ENCODE peak calls at places on chromosomes 16 and 17, in four cellular contexts. One of them, this sample, is unnamed.
A peak's percentile ranks its signal among the peaks of the same experiment; 100 is the strongest.

GRCh38 chr16:14344292-14344691 is 273.2 kb downstream of the MRTFB start:
- DNase-seq in GM19239: no peak
- DNase-seq in NCI-H1417: no peak
- DNase-seq in non-pigmented ciliary epithelial cell: no peak
- DNase-seq in this sample: no peak

GRCh38 chr16:82999711-83000110 is 372.9 kb downstream of the CDH13 start:
- DNase-seq in GM19239: no peak
- DNase-seq in NCI-H1417: no peak
- DNase-seq in non-pigmented ciliary epithelial cell: no peak
- DNase-seq in this sample: no peak

GRCh38 chr17:11747441-11747840 is 149.2 kb downstream of the DNAH9 start:
- DNase-seq in GM19239: no peak
- DNase-seq in NCI-H1417: no peak
- DNase-seq in non-pigmented ciliary epithelial cell: no peak
- DNase-seq in this sample: no peak

GRCh38 chr16:4245400-4245799 is 3.5 kb upstream of the SRL start:
- DNase-seq in GM19239: no peak
- DNase-seq in NCI-H1417: no peak
- DNase-seq in non-pigmented ciliary epithelial cell: no peak
- DNase-seq in this sample: no peak

GRCh38 chr17:42639484-42640474 is 19.3 kb upstream of the TUBG2 start:
- DNase-seq in GM19239: no peak
- DNase-seq in NCI-H1417: no peak
- DNase-seq in non-pigmented ciliary epithelial cell: no peak
- DNase-seq in this sample: no peak

GRCh38 chr17:45976391-45976754 is 22.7 kb upstream of the STH start:
- DNase-seq in GM19239: no peak
- DNase-seq in NCI-H1417: no peak
- DNase-seq in non-pigmented ciliary epithelial cell: no peak
- DNase-seq in this sample: no peak

GRCh38 chr16:84115919-84116719 is 623 bp downstream of the MBTPS1 start:
- DNase-seq in GM19239: no peak
- DNase-seq in NCI-H1417: no peak
- DNase-seq in non-pigmented ciliary epithelial cell: no peak
- DNase-seq in this sample: no peak

GRCh38 chr17:78416311-78416711 is 37.9 kb downstream of the PGS1 start:
- DNase-seq in GM19239: no peak
- DNase-seq in NCI-H1417: peak; percentile 20
- DNase-seq in non-pigmented ciliary epithelial cell: no peak
- DNase-seq in this sample: no peak

GRCh38 chr17:16286009-16286946 is 67.0 kb downstream of the CENPV start:
- DNase-seq in GM19239: peak; percentile 75
- DNase-seq in NCI-H1417: no peak
- DNase-seq in non-pigmented ciliary epithelial cell: peak; percentile 97
- DNase-seq in this sample: peak; percentile 92

GRCh38 chr17:47692895-47693666 is 880 bp upstream of the TBKBP1 start:
- DNase-seq in GM19239: no peak
- DNase-seq in NCI-H1417: peak; percentile 4
- DNase-seq in non-pigmented ciliary epithelial cell: no peak
- DNase-seq in this sample: no peak

GRCh38 chr16:67979955-67980678 is at the start of gene DPEP3:
- DNase-seq in GM19239: no peak
- DNase-seq in NCI-H1417: no peak
- DNase-seq in non-pigmented ciliary epithelial cell: no peak
- DNase-seq in this sample: no peak

GRCh38 chr16:69105501-69106361 is at the start of gene HAS3:
- DNase-seq in GM19239: peak; percentile 70
- DNase-seq in NCI-H1417: peak; percentile 54
- DNase-seq in non-pigmented ciliary epithelial cell: no peak
- DNase-seq in this sample: no peak

GRCh38 chr17:38577244-38577643 is 28.5 kb downstream of the SRCIN1 start:
- DNase-seq in GM19239: no peak
- DNase-seq in NCI-H1417: no peak
- DNase-seq in non-pigmented ciliary epithelial cell: no peak
- DNase-seq in this sample: no peak

GRCh38 chr16:86786338-86786737 is 208.0 kb downstream of the FOXL1 start:
- DNase-seq in GM19239: no peak
- DNase-seq in NCI-H1417: no peak
- DNase-seq in non-pigmented ciliary epithelial cell: no peak
- DNase-seq in this sample: no peak

GRCh38 chr17:61551255-61551742 is 39.7 kb downstream of the NACA2 start:
- DNase-seq in GM19239: no peak
- DNase-seq in NCI-H1417: peak; percentile 29
- DNase-seq in non-pigmented ciliary epithelial cell: no peak
- DNase-seq in this sample: no peak

GRCh38 chr16:81889896-81890634 is 111.0 kb downstream of the PLCG2 start:
- DNase-seq in GM19239: peak; percentile 54
- DNase-seq in NCI-H1417: peak; percentile 47
- DNase-seq in non-pigmented ciliary epithelial cell: peak; percentile 27
- DNase-seq in this sample: no peak

GRCh38 chr17:27965224-27965623 is 72.1 kb upstream of the LYRM9 start:
- DNase-seq in GM19239: no peak
- DNase-seq in NCI-H1417: no peak
- DNase-seq in non-pigmented ciliary epithelial cell: no peak
- DNase-seq in this sample: no peak

GRCh38 chr16:15507299-15507958 is 73.0 kb downstream of the BMERB1 start:
- DNase-seq in GM19239: no peak
- DNase-seq in NCI-H1417: no peak
- DNase-seq in non-pigmented ciliary epithelial cell: no peak
- DNase-seq in this sample: no peak

GRCh38 chr16:85750827-85751641 is at the start of gene C16orf74:
- DNase-seq in GM19239: no peak
- DNase-seq in NCI-H1417: no peak
- DNase-seq in non-pigmented ciliary epithelial cell: no peak
- DNase-seq in this sample: no peak

GRCh38 chr16:77539336-77539735 is 104.5 kb upstream of the ADAMTS18 start:
- DNase-seq in GM19239: no peak
- DNase-seq in NCI-H1417: no peak
- DNase-seq in non-pigmented ciliary epithelial cell: no peak
- DNase-seq in this sample: no peak

GRCh38 chr17:76897023-76897422 is 28.8 kb downstream of the MGAT5B start:
- DNase-seq in GM19239: no peak
- DNase-seq in NCI-H1417: no peak
- DNase-seq in non-pigmented ciliary epithelial cell: no peak
- DNase-seq in this sample: no peak

GRCh38 chr16:86396918-86397317 is 113.4 kb upstream of the FOXF1 start:
- DNase-seq in GM19239: no peak
- DNase-seq in NCI-H1417: no peak
- DNase-seq in non-pigmented ciliary epithelial cell: peak; percentile 59
- DNase-seq in this sample: no peak

GRCh38 chr17:58144801-58145200 is 3.4 kb upstream of the OR4D1 start:
- DNase-seq in GM19239: no peak
- DNase-seq in NCI-H1417: no peak
- DNase-seq in non-pigmented ciliary epithelial cell: no peak
- DNase-seq in this sample: no peak

GRCh38 chr17:75645889-75646625 is 12.8 kb downstream of the SMIM5 start:
- DNase-seq in GM19239: peak; percentile 95
- DNase-seq in NCI-H1417: no peak
- DNase-seq in non-pigmented ciliary epithelial cell: no peak
- DNase-seq in this sample: peak; percentile 84

GRCh38 chr16:52051773-52052172 is 495.2 kb downstream of the TOX3 start:
- DNase-seq in GM19239: no peak
- DNase-seq in NCI-H1417: no peak
- DNase-seq in non-pigmented ciliary epithelial cell: no peak
- DNase-seq in this sample: no peak

GRCh38 chr17:31314788-31315105 is 893 bp upstream of the EVI2B start:
- DNase-seq in GM19239: no peak
- DNase-seq in NCI-H1417: no peak
- DNase-seq in non-pigmented ciliary epithelial cell: no peak
- DNase-seq in this sample: no peak

GRCh38 chr16:84806256-84806889 is 13.4 kb upstream of the CRISPLD2 start:
- DNase-seq in GM19239: no peak
- DNase-seq in NCI-H1417: no peak
- DNase-seq in non-pigmented ciliary epithelial cell: peak; percentile 75
- DNase-seq in this sample: no peak

GRCh38 chr17:44349553-44350070 is 4.5 kb downstream of the GRN start:
- DNase-seq in GM19239: no peak
- DNase-seq in NCI-H1417: no peak
- DNase-seq in non-pigmented ciliary epithelial cell: no peak
- DNase-seq in this sample: no peak

GRCh38 chr17:29931253-29931932 is 1.4 kb upstream of the SSH2 start:
- DNase-seq in GM19239: peak; percentile 34
- DNase-seq in NCI-H1417: peak; percentile 91
- DNase-seq in non-pigmented ciliary epithelial cell: peak; percentile 37
- DNase-seq in this sample: no peak

GRCh38 chr17:37483311-37484039 is 6.2 kb upstream of the DUSP14 start:
- DNase-seq in GM19239: no peak
- DNase-seq in NCI-H1417: no peak
- DNase-seq in non-pigmented ciliary epithelial cell: peak; percentile 55
- DNase-seq in this sample: no peak

GRCh38 chr16:3195975-3196374 is 8.0 kb downstream of the OR1F1 start:
- DNase-seq in GM19239: no peak
- DNase-seq in NCI-H1417: no peak
- DNase-seq in non-pigmented ciliary epithelial cell: no peak
- DNase-seq in this sample: no peak

GRCh38 chr16:23296994-23297393 is 5.1 kb upstream of the SCNN1B start:
- DNase-seq in GM19239: peak; percentile 44
- DNase-seq in NCI-H1417: no peak
- DNase-seq in non-pigmented ciliary epithelial cell: no peak
- DNase-seq in this sample: no peak

GRCh38 chr17:2195729-2196128 is 107.9 kb downstream of the SMG6 start:
- DNase-seq in GM19239: no peak
- DNase-seq in NCI-H1417: peak; percentile 15
- DNase-seq in non-pigmented ciliary epithelial cell: no peak
- DNase-seq in this sample: no peak

GRCh38 chr16:3401719-3402397 is 843 bp downstream of the ZNF174 start:
- DNase-seq in GM19239: no peak
- DNase-seq in NCI-H1417: peak; percentile 28
- DNase-seq in non-pigmented ciliary epithelial cell: no peak
- DNase-seq in this sample: no peak

GRCh38 chr17:8857919-8858318 is 9.6 kb downstream of the PIK3R6 start:
- DNase-seq in GM19239: peak; percentile 36
- DNase-seq in NCI-H1417: no peak
- DNase-seq in non-pigmented ciliary epithelial cell: no peak
- DNase-seq in this sample: no peak

GRCh38 chr16:6493555-6493954 is 839.1 kb upstream of the RBFOX1 start:
- DNase-seq in GM19239: no peak
- DNase-seq in NCI-H1417: peak; percentile 6
- DNase-seq in non-pigmented ciliary epithelial cell: no peak
- DNase-seq in this sample: no peak

GRCh38 chr16:3036726-3037315 is at the start of gene BICDL2:
- DNase-seq in GM19239: no peak
- DNase-seq in NCI-H1417: no peak
- DNase-seq in non-pigmented ciliary epithelial cell: no peak
- DNase-seq in this sample: no peak